ENCODE peak calls at places on chromosomes 6 and 20, in four cellular contexts. O is activated T-cell treated with anti-CD3 and anti-CD28 coated beads for 4 hours, N is germinal center, A is lung. Q is an unnamed sample.

GRCh38 chr6:79225718-79226117 is 8.8 kb downstream of the HMGN3 start:
- DNase-seq in O (no peak), N (no peak), A (no peak), Q (no peak)

GRCh38 chr20:58024241-58024721 is 204.2 kb downstream of the ANKRD60 start:
- DNase-seq in O (no peak), N (no peak), A (no peak), Q (no peak)

GRCh38 chr20:42701948-42702347 is 487.8 kb downstream of the PTPRT start:
- DNase-seq in O (no peak), N (no peak), A (no peak), Q (no peak)

GRCh38 chr6:11043552-11043960 is 549 bp downstream of the ELOVL2 start:
- DNase-seq in O (no peak), N (peak), A (no peak), Q (peak)

GRCh38 chr6:143806282-143807102 is 36.6 kb upstream of the LTV1 start:
- DNase-seq in O (peak), N (no peak), A (peak), Q (peak)

GRCh38 chr6:1296542-1296941 is 15.4 kb upstream of the FOXQ1 start:
- DNase-seq in O (no peak), N (no peak), A (no peak), Q (no peak)

GRCh38 chr6:10730254-10730653 is 7.4 kb downstream of the TMEM14C start:
- DNase-seq in O (no peak), N (no peak), A (no peak), Q (no peak)

GRCh38 chr20:36969050-36969449 is 17.5 kb upstream of the SAMHD1 start:
- DNase-seq in O (no peak), N (no peak), A (no peak), Q (no peak)

GRCh38 chr6:169236988-169237387 is 16.7 kb downstream of the THBS2 start:
- DNase-seq in O (no peak), N (no peak), A (no peak), Q (no peak)

GRCh38 chr20:46348231-46348803 is 40.0 kb upstream of the CDH22 start:
- DNase-seq in O (no peak), N (no peak), A (no peak), Q (no peak)

GRCh38 chr20:23361108-23361650 is 803 bp upstream of the GZF1 start:
- DNase-seq in O (no peak), N (no peak), A (no peak), Q (no peak)

GRCh38 chr6:146781836-146782235 is 183.1 kb downstream of the ADGB start:
- DNase-seq in O (no peak), N (no peak), A (no peak), Q (no peak)

GRCh38 chr6:116102856-116103255 is 2.2 kb downstream of the NT5DC1 start:
- DNase-seq in O (no peak), N (no peak), A (no peak), Q (no peak)

GRCh38 chr6:11774392-11774791 is 4.2 kb downstream of the ADTRP start:
- DNase-seq in O (no peak), N (no peak), A (no peak), Q (no peak)

GRCh38 chr20:7843613-7844012 is 96.6 kb downstream of the HAO1 start:
- DNase-seq in O (no peak), N (no peak), A (no peak), Q (no peak)

GRCh38 chr6:79467716-79468115 is 69.5 kb downstream of the LCA5 start:
- DNase-seq in O (no peak), N (no peak), A (no peak), Q (no peak)

Q was measured in GM20000.